ENCODE peak calls at places on chromosomes 13 and 19, in four cellular contexts. G is nucleus accumbens; A is activated CD4-positive, alpha-beta memory T cell treated with anti-CD3 and anti-CD28 coated beads, Interleukin-2, amount 10 ng/mL, durations not matched to agents 7 days and 5 days; L is stimulated activated CD8-positive, alpha-beta memory T cell treated with anti-CD3 and anti-CD28 coated beads, Interleukin-7, amount 100 ng/mL, for 1 hour. K is an unnamed sample.
A peak's percentile ranks its signal among the peaks of the same experiment; 100 is the strongest.

GRCh38 chr19:5953680-5954213 is 24.2 kb downstream of the RANBP3 start:
- DNase-seq in G (peak; percentile 44), A (peak; percentile 47), L (no peak), K (no peak)

GRCh38 chr19:29610574-29611271 is 4.6 kb downstream of the POP4 start:
- DNase-seq in G (peak; percentile 81), A (peak; percentile 88), L (peak; percentile 65), K (peak; percentile 60)

GRCh38 chr13:58343081-58343480 is 711.5 kb downstream of the PCDH17 start:
- DNase-seq in G (no peak), A (no peak), L (no peak), K (no peak)

GRCh38 chr19:2047449-2048103 is 3.5 kb downstream of the MKNK2 start:
- DNase-seq in G (no peak), A (no peak), L (no peak), K (peak; percentile 24)

GRCh38 chr19:49881672-49882394 is 4.3 kb downstream of the TBC1D17 start:
- DNase-seq in G (no peak), A (no peak), L (no peak), K (no peak)

GRCh38 chr19:4472174-4472974 is at the start of gene HDGFL2:
- DNase-seq in G (no peak), A (no peak), L (no peak), K (no peak)

GRCh38 chr13:34358811-34359513 is 541.0 kb downstream of the RFC3 start:
- DNase-seq in G (no peak), A (no peak), L (no peak), K (no peak)

GRCh38 chr19:41323430-41324125 is 13.6 kb downstream of the CCDC97 start:
- DNase-seq in G (no peak), A (no peak), L (no peak), K (peak; percentile 24)

GRCh38 chr19:7263066-7263465 is 31.1 kb downstream of the INSR start:
- DNase-seq in G (no peak), A (no peak), L (no peak), K (no peak)

GRCh38 chr13:101512650-101513049 is 60.2 kb downstream of the ITGBL1 start:
- DNase-seq in G (no peak), A (no peak), L (no peak), K (no peak)

GRCh38 chr13:25171170-25171516 is 945 bp downstream of the AMER2 start:
- DNase-seq in G (peak; percentile 79), A (no peak), L (no peak), K (no peak)

GRCh38 chr13:27024781-27025492 is 146.7 kb downstream of the USP12 start:
- DNase-seq in G (no peak), A (no peak), L (no peak), K (no peak)

GRCh38 chr19:41928221-41928683 is at the start of gene ERFL:
- DNase-seq in G (no peak), A (no peak), L (no peak), K (no peak)

K was measured in occipital lobe.